ENCODE peak calls at places on chromosomes 7 and 10, in eight cellular contexts. One of them, this sample, is unnamed.

GRCh38 chr10:59536151-59536550 is 173.5 kb downstream of the SLC16A9 start:
- DNase-seq in heart right ventricle: peak; percentile 60
- DNase-seq in B cell: no peak
- DNase-seq in mesothelial cell of epicardium: no peak
- DNase-seq in GM06990: no peak
- DNase-seq in GM12865: no peak
- DNase-seq in Calu3: no peak
- DNase-seq in GM23338: no peak
- DNase-seq in this sample: peak; percentile 7

GRCh38 chr10:31876616-31877352 is 51.8 kb downstream of the ARHGAP12 start:
- DNase-seq in heart right ventricle: no peak
- DNase-seq in B cell: no peak
- DNase-seq in mesothelial cell of epicardium: no peak
- DNase-seq in GM06990: peak; percentile 15
- DNase-seq in GM12865: peak; percentile 40
- DNase-seq in Calu3: no peak
- DNase-seq in GM23338: no peak
- DNase-seq in this sample: no peak

GRCh38 chr7:108079291-108080057 is 50.7 kb downstream of the LAMB4 start:
- DNase-seq in heart right ventricle: no peak
- DNase-seq in B cell: no peak
- DNase-seq in mesothelial cell of epicardium: no peak
- DNase-seq in GM06990: no peak
- DNase-seq in GM12865: no peak
- DNase-seq in Calu3: peak; percentile 18
- DNase-seq in GM23338: no peak
- DNase-seq in this sample: no peak

GRCh38 chr7:152891837-152892236 is 132.3 kb downstream of the ACTR3B start:
- DNase-seq in heart right ventricle: no peak
- DNase-seq in B cell: no peak
- DNase-seq in mesothelial cell of epicardium: no peak
- DNase-seq in GM06990: no peak
- DNase-seq in GM12865: no peak
- DNase-seq in Calu3: no peak
- DNase-seq in GM23338: no peak
- DNase-seq in this sample: no peak

GRCh38 chr7:15643000-15643705 is 43.3 kb downstream of the MEOX2 start:
- DNase-seq in heart right ventricle: no peak
- DNase-seq in B cell: no peak
- DNase-seq in mesothelial cell of epicardium: no peak
- DNase-seq in GM06990: no peak
- DNase-seq in GM12865: no peak
- DNase-seq in Calu3: no peak
- DNase-seq in GM23338: peak; percentile 12
- DNase-seq in this sample: no peak

GRCh38 chr7:23294549-23295400 is 4.4 kb upstream of the MALSU1 start:
- DNase-seq in heart right ventricle: no peak
- DNase-seq in B cell: no peak
- DNase-seq in mesothelial cell of epicardium: no peak
- DNase-seq in GM06990: no peak
- DNase-seq in GM12865: no peak
- DNase-seq in Calu3: peak; percentile 20
- DNase-seq in GM23338: no peak
- DNase-seq in this sample: no peak

GRCh38 chr7:134500982-134501381 is 26.4 kb upstream of the AKR1B10 start:
- DNase-seq in heart right ventricle: no peak
- DNase-seq in B cell: no peak
- DNase-seq in mesothelial cell of epicardium: no peak
- DNase-seq in GM06990: no peak
- DNase-seq in GM12865: no peak
- DNase-seq in Calu3: no peak
- DNase-seq in GM23338: no peak
- DNase-seq in this sample: no peak

GRCh38 chr10:112510384-112510783 is 63.4 kb downstream of the VTI1A start:
- DNase-seq in heart right ventricle: no peak
- DNase-seq in B cell: no peak
- DNase-seq in mesothelial cell of epicardium: no peak
- DNase-seq in GM06990: no peak
- DNase-seq in GM12865: no peak
- DNase-seq in Calu3: no peak
- DNase-seq in GM23338: no peak
- DNase-seq in this sample: no peak

GRCh38 chr7:23918856-23919255 is 208.8 kb downstream of the STK31 start:
- DNase-seq in heart right ventricle: no peak
- DNase-seq in B cell: no peak
- DNase-seq in mesothelial cell of epicardium: no peak
- DNase-seq in GM06990: no peak
- DNase-seq in GM12865: no peak
- DNase-seq in Calu3: no peak
- DNase-seq in GM23338: peak; percentile 33
- DNase-seq in this sample: peak; percentile 9

GRCh38 chr10:69994262-69994661 is 58.4 kb upstream of the MACROH2A2 start:
- DNase-seq in heart right ventricle: peak; percentile 29
- DNase-seq in B cell: peak; percentile 4
- DNase-seq in mesothelial cell of epicardium: no peak
- DNase-seq in GM06990: no peak
- DNase-seq in GM12865: peak; percentile 27
- DNase-seq in Calu3: peak; percentile 65
- DNase-seq in GM23338: peak; percentile 62
- DNase-seq in this sample: no peak

GRCh38 chr10:133279961-133280283 is 3.3 kb upstream of the ADAM8 start:
- DNase-seq in heart right ventricle: no peak
- DNase-seq in B cell: no peak
- DNase-seq in mesothelial cell of epicardium: no peak
- DNase-seq in GM06990: no peak
- DNase-seq in GM12865: no peak
- DNase-seq in Calu3: no peak
- DNase-seq in GM23338: no peak
- DNase-seq in this sample: no peak

GRCh38 chr7:50725774-50726173 is 56.9 kb downstream of the GRB10 start:
- DNase-seq in heart right ventricle: no peak
- DNase-seq in B cell: no peak
- DNase-seq in mesothelial cell of epicardium: no peak
- DNase-seq in GM06990: no peak
- DNase-seq in GM12865: no peak
- DNase-seq in Calu3: no peak
- DNase-seq in GM23338: no peak
- DNase-seq in this sample: no peak

GRCh38 chr10:22086730-22087364 is 83.3 kb upstream of the DNAJC1 start:
- DNase-seq in heart right ventricle: peak; percentile 87
- DNase-seq in B cell: no peak
- DNase-seq in mesothelial cell of epicardium: peak; percentile 51
- DNase-seq in GM06990: no peak
- DNase-seq in GM12865: no peak
- DNase-seq in Calu3: peak; percentile 60
- DNase-seq in GM23338: peak; percentile 71
- DNase-seq in this sample: peak; percentile 28

GRCh38 chr7:77537136-77537594 is at the start of gene PTPN12:
- DNase-seq in heart right ventricle: no peak
- DNase-seq in B cell: no peak
- DNase-seq in mesothelial cell of epicardium: no peak
- DNase-seq in GM06990: no peak
- DNase-seq in GM12865: no peak
- DNase-seq in Calu3: no peak
- DNase-seq in GM23338: peak; percentile 74
- DNase-seq in this sample: no peak

GRCh38 chr7:29556405-29557195 is 7.0 kb upstream of the PRR15 start:
- DNase-seq in heart right ventricle: no peak
- DNase-seq in B cell: no peak
- DNase-seq in mesothelial cell of epicardium: no peak
- DNase-seq in GM06990: no peak
- DNase-seq in GM12865: no peak
- DNase-seq in Calu3: no peak
- DNase-seq in GM23338: no peak
- DNase-seq in this sample: no peak

GRCh38 chr7:135128931-135129330 is 18.9 kb upstream of the TMEM140 start:
- DNase-seq in heart right ventricle: no peak
- DNase-seq in B cell: no peak
- DNase-seq in mesothelial cell of epicardium: no peak
- DNase-seq in GM06990: no peak
- DNase-seq in GM12865: no peak
- DNase-seq in Calu3: no peak
- DNase-seq in GM23338: no peak
- DNase-seq in this sample: no peak

GRCh38 chr7:1149351-1149794 is 10.6 kb downstream of the ZFAND2A start:
- DNase-seq in heart right ventricle: no peak
- DNase-seq in B cell: no peak
- DNase-seq in mesothelial cell of epicardium: no peak
- DNase-seq in GM06990: no peak
- DNase-seq in GM12865: no peak
- DNase-seq in Calu3: no peak
- DNase-seq in GM23338: no peak
- DNase-seq in this sample: no peak

GRCh38 chr10:12941966-12942365 is 59.5 kb downstream of the CCDC3 start:
- DNase-seq in heart right ventricle: no peak
- DNase-seq in B cell: no peak
- DNase-seq in mesothelial cell of epicardium: no peak
- DNase-seq in GM06990: no peak
- DNase-seq in GM12865: no peak
- DNase-seq in Calu3: no peak
- DNase-seq in GM23338: no peak
- DNase-seq in this sample: no peak

DNA sequence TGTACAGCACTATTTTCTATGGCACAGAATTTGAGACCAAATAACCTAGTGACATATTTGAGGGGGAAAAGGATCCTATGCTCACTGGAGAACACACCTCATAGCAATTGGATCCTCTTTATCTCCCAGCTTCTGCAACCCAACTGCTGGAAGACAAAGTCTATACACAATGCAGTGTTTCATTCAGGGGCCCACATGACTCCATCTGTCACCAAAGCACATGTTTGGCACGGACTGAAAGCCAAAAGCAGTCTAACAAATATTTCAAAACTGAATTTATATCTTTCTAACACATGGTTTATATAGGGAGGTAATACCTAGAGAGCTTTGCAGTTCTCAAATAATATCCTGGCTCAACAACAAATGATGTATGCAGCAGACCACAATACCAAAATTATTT is 39.2 kb downstream of the ADAM12 start:
- DNase-seq in heart right ventricle: no peak
- DNase-seq in B cell: no peak
- DNase-seq in mesothelial cell of epicardium: no peak
- DNase-seq in GM06990: no peak
- DNase-seq in GM12865: no peak
- DNase-seq in Calu3: no peak
- DNase-seq in GM23338: no peak
- DNase-seq in this sample: no peak
- TF ChIP-seq CTCF in heart right ventricle: no peak
- TF ChIP-seq CTCF in B cell: no peak
- TF ChIP-seq CTCF in mesothelial cell of epicardium: no peak
- TF ChIP-seq CTCF in GM06990: no peak
- TF ChIP-seq CTCF in GM12865: no peak
- TF ChIP-seq CTCF in Calu3: no peak
- TF ChIP-seq CTCF in GM23338: no peak
- TF ChIP-seq CTCF in this sample: no peak

GRCh38 chr10:45003432-45004000 is 2.8 kb downstream of the ZNF22 start:
- DNase-seq in heart right ventricle: no peak
- DNase-seq in B cell: no peak
- DNase-seq in mesothelial cell of epicardium: no peak
- DNase-seq in GM06990: no peak
- DNase-seq in GM12865: no peak
- DNase-seq in Calu3: no peak
- DNase-seq in GM23338: no peak
- DNase-seq in this sample: no peak

GRCh38 chr10:45004661-45005060 is 3.9 kb downstream of the ZNF22 start:
- DNase-seq in heart right ventricle: no peak
- DNase-seq in B cell: no peak
- DNase-seq in mesothelial cell of epicardium: no peak
- DNase-seq in GM06990: no peak
- DNase-seq in GM12865: no peak
- DNase-seq in Calu3: no peak
- DNase-seq in GM23338: no peak
- DNase-seq in this sample: no peak

GRCh38 chr10:45000138-45000763 is 472 bp upstream of the ZNF22 start:
- DNase-seq in heart right ventricle: peak; percentile 92
- DNase-seq in B cell: no peak
- DNase-seq in mesothelial cell of epicardium: no peak
- DNase-seq in GM06990: no peak
- DNase-seq in GM12865: no peak
- DNase-seq in Calu3: no peak
- DNase-seq in GM23338: peak; percentile 21
- DNase-seq in this sample: no peak

GRCh38 chr10:45000764-45001381 is at the start of gene ZNF22:
- DNase-seq in heart right ventricle: peak; percentile 81
- DNase-seq in B cell: peak; percentile 85
- DNase-seq in mesothelial cell of epicardium: peak; percentile 62
- DNase-seq in GM06990: peak; percentile 85
- DNase-seq in GM12865: peak; percentile 85
- DNase-seq in Calu3: peak; percentile 57
- DNase-seq in GM23338: peak; percentile 77
- DNase-seq in this sample: no peak

GRCh38 chr10:45001382-45002148 is 842 bp downstream of the ZNF22 start:
- DNase-seq in heart right ventricle: peak; percentile 69
- DNase-seq in B cell: peak; percentile 67
- DNase-seq in mesothelial cell of epicardium: no peak
- DNase-seq in GM06990: no peak
- DNase-seq in GM12865: peak; percentile 83
- DNase-seq in Calu3: peak; percentile 68
- DNase-seq in GM23338: peak; percentile 48
- DNase-seq in this sample: no peak
- TF ChIP-seq CTCF in heart right ventricle: peak; percentile 30
- TF ChIP-seq CTCF in B cell: no peak
- TF ChIP-seq CTCF in mesothelial cell of epicardium: no peak
- TF ChIP-seq CTCF in GM06990: peak; percentile 13
- TF ChIP-seq CTCF in GM12865: peak; percentile 30
- TF ChIP-seq CTCF in Calu3: no peak
- TF ChIP-seq CTCF in GM23338: peak; percentile 12
- TF ChIP-seq CTCF in this sample: peak; percentile 42

DNA sequence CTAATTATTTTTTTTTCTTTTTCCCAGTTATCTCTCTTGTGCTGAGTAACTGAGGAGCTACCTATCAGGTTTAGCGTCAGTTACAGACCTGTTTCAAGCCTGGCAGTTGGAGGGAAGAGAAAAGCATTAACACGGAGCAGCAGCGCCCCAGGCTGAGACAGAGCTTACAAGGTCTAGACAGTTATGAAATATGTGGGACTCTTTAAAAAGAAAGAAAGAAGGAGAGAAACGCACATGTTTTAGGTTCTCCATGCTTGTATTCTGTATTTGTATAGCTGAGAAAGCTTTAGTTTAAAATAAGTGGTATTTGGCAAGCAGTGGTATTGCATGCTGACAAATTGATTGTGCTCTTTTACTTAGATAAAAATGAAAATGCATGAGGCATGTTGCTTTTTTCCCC is 157.6 kb downstream of the GRK5 start:
- DNase-seq in heart right ventricle: no peak
- DNase-seq in B cell: no peak
- DNase-seq in mesothelial cell of epicardium: no peak
- DNase-seq in GM06990: no peak
- DNase-seq in GM12865: no peak
- DNase-seq in Calu3: no peak
- DNase-seq in GM23338: no peak
- DNase-seq in this sample: no peak
- TF ChIP-seq CTCF in heart right ventricle: peak; percentile 28
- TF ChIP-seq CTCF in B cell: no peak
- TF ChIP-seq CTCF in mesothelial cell of epicardium: no peak
- TF ChIP-seq CTCF in GM06990: no peak
- TF ChIP-seq CTCF in GM12865: no peak
- TF ChIP-seq CTCF in Calu3: no peak
- TF ChIP-seq CTCF in GM23338: no peak
- TF ChIP-seq CTCF in this sample: peak; percentile 27

GRCh38 chr7:35624299-35625186 is 70.4 kb downstream of the HERPUD2 start:
- DNase-seq in heart right ventricle: peak; percentile 18
- DNase-seq in B cell: peak; percentile 62
- DNase-seq in mesothelial cell of epicardium: no peak
- DNase-seq in GM06990: peak; percentile 11
- DNase-seq in GM12865: peak; percentile 49
- DNase-seq in Calu3: peak; percentile 68
- DNase-seq in GM23338: peak; percentile 89
- DNase-seq in this sample: no peak
- TF ChIP-seq CTCF in heart right ventricle: peak; percentile 78
- TF ChIP-seq CTCF in B cell: peak; percentile 94
- TF ChIP-seq CTCF in mesothelial cell of epicardium: peak; percentile 72
- TF ChIP-seq CTCF in GM06990: peak; percentile 74
- TF ChIP-seq CTCF in GM12865: peak; percentile 80
- TF ChIP-seq CTCF in Calu3: peak; percentile 86
- TF ChIP-seq CTCF in GM23338: peak; percentile 90
- TF ChIP-seq CTCF in this sample: peak; percentile 83